ENCODE peak calls at places on chromosomes 4 and X, in eight cellular contexts. B is hepatocyte, C is left lung, J is right cardiac atrium, W is BE2C, H is endodermal cell, P is stomach, T is tibial artery. G is an unnamed sample.

GRCh38 chrX:65586491-65586890 is 51.9 kb upstream of the LAS1L start:
- DNase-seq in H (no peak), B (no peak), J (no peak), C (no peak), T (no peak), P (no peak), W (no peak), G (no peak)

GRCh38 chr4:121057466-121057911 is 14.8 kb downstream of the NDNF start:
- DNase-seq in B (no peak), W (peak; percentile 39), P (no peak), J (peak; percentile 18), C (no peak), T (no peak), H (peak; percentile 52), G (no peak)

GRCh38 chr4:85725727-85726170 is 250.8 kb downstream of the ARHGAP24 start:
- DNase-seq in J (peak; percentile 77), W (no peak), P (peak; percentile 78), C (no peak), H (no peak), T (no peak), B (peak; percentile 30), G (peak; percentile 26)

GRCh38 chr4:142091691-142092182 is 455.4 kb downstream of the IL15 start:
- DNase-seq in B (no peak), T (peak; percentile 66), H (no peak), W (peak; percentile 7), P (no peak), J (no peak), C (no peak), G (no peak)

GRCh38 chr4:174521800-174522182 is 497 bp downstream of the HPGD start:
- DNase-seq in H (peak; percentile 71), C (peak; percentile 81), W (no peak), T (no peak), J (no peak), B (peak; percentile 60), P (peak; percentile 54), G (no peak)

GRCh38 chr4:147863111-147863747 is 131.3 kb downstream of the ARHGAP10 start:
- DNase-seq in C (no peak), B (no peak), H (no peak), T (no peak), J (no peak), W (no peak), P (no peak), G (no peak)

GRCh38 chr4:181077416-181077815 is 1165.8 kb upstream of the TENM3 start:
- DNase-seq in T (no peak), C (no peak), H (no peak), B (no peak), J (no peak), W (no peak), P (no peak), G (no peak)

GRCh38 chr4:65656008-65656407 is 14.3 kb downstream of the EPHA5 start:
- DNase-seq in W (no peak), B (no peak), C (no peak), T (no peak), H (no peak), P (no peak), J (no peak), G (no peak)

GRCh38 chr4:13108096-13108495 is 376.0 kb downstream of the RAB28 start:
- DNase-seq in C (no peak), J (no peak), W (no peak), T (no peak), H (no peak), B (no peak), P (no peak), G (no peak)

GRCh38 chr4:113561092-113561491 is 200.4 kb downstream of the CAMK2D start:
- DNase-seq in T (no peak), H (no peak), C (no peak), J (no peak), P (no peak), B (no peak), W (no peak), G (no peak)

GRCh38 chr4:22573198-22573597 is 57.3 kb upstream of the ADGRA3 start:
- DNase-seq in T (peak; percentile 81), B (peak; percentile 13), P (peak; percentile 76), C (no peak), W (peak; percentile 20), J (peak; percentile 88), H (no peak), G (no peak)

GRCh38 chrX:37776283-37776986 is 3.4 kb upstream of the CYBB start:
- DNase-seq in J (no peak), P (no peak), W (no peak), B (no peak), H (no peak), C (no peak), T (no peak), G (no peak)

GRCh38 chr4:173522160-173522873 is 7.7 kb downstream of the HAND2 start:
- DNase-seq in B (peak; percentile 93), J (peak; percentile 97), W (peak; percentile 95), T (peak; percentile 95), P (peak; percentile 55), C (peak; percentile 81), H (peak; percentile 85), G (peak; percentile 41)

GRCh38 chr4:137994858-137995257 is 247.3 kb downstream of the SLC7A11 start:
- DNase-seq in P (no peak), J (no peak), T (no peak), B (no peak), W (no peak), H (no peak), C (no peak), G (no peak)

GRCh38 chrX:29231800-29232199 is 644.6 kb downstream of the IL1RAPL1 start:
- DNase-seq in J (no peak), H (no peak), W (no peak), T (no peak), C (no peak), B (no peak), P (no peak), G (no peak)

GRCh38 chr4:166816901-166817300 is 417.4 kb downstream of the SPOCK3 start:
- DNase-seq in B (peak; percentile 69), H (no peak), W (peak; percentile 11), P (no peak), J (no peak), C (no peak), T (no peak), G (no peak)

GRCh38 chrX:150574824-150575409 is 6.5 kb downstream of the MTM1 start:
- DNase-seq in J (no peak), B (no peak), H (no peak), T (no peak), C (no peak), P (no peak), W (no peak), G (no peak)

GRCh38 chr4:53233396-53233795 is 132.5 kb downstream of the SCFD2 start:
- DNase-seq in P (no peak), H (no peak), T (no peak), J (no peak), W (no peak), C (no peak), B (no peak), G (no peak)

GRCh38 chrX:51825432-51825831 is 68.0 kb upstream of the MAGED1 start:
- DNase-seq in T (no peak), W (no peak), J (no peak), H (no peak), C (no peak), P (no peak), B (peak; percentile 12), G (no peak)

GRCh38 chr4:105605493-105605892 is 53.1 kb downstream of the ARHGEF38 start:
- DNase-seq in J (no peak), C (no peak), T (no peak), P (no peak), W (no peak), B (no peak), H (no peak), G (no peak)

DNA sequence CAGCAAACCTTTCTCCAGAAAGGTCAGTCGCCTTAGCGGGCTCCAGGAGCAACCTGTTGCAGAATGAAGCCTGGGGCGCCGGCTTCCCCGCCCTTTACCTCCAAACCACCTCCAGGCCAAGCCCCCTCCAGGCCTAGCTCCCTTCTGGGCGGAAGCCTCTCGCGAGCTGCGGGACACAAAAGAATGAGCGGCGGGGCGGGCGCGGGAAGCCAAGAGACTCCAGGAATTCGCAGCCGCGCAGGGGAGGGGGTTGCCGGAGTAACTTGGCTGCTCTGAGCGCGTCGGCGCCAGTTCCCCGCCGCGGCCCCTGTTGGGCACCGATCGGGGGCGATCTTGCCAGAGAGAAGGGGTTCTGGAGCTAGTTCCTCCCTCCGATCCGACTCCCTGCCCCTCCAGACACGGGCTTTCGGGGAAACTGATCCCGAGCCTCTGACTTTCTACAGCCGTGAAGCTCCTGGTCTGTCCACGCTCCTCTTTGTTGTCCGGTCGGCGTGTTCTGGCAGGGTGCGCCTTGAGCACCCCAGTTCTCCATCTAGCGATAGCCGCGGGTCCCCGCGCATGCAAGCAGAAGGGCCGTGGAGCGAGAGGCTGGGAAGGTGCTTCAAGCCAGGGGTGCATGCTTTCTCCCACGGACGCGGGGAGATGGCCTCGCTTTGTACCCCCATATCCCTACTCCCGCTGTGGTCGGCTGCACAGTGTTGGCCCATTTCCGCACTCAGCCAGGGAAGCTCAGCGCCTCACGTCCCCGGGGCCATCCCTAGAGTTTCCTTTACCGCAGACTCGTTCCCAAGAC is 1.2 kb downstream of the PROM1 start:
- DNase-seq in B (peak; percentile 73), H (peak; percentile 96), W (peak; percentile 13), T (no peak), P (no peak), J (peak; percentile 67), C (peak; percentile 87), G (peak; percentile 2)
- H3K27me3 ChIP-seq in B (peaks cover 51% of the 10 kb centered on the region), H (peaks cover 50% of the 10 kb centered on the region), W (peaks cover 60% of the 10 kb centered on the region), T (no peaks in the 10 kb centered on the region), P (peaks cover 73% of the 10 kb centered on the region), J (no peaks in the 10 kb centered on the region), C (peaks cover 46% of the 10 kb centered on the region), G (peaks cover 35% of the 10 kb centered on the region)

DNA sequence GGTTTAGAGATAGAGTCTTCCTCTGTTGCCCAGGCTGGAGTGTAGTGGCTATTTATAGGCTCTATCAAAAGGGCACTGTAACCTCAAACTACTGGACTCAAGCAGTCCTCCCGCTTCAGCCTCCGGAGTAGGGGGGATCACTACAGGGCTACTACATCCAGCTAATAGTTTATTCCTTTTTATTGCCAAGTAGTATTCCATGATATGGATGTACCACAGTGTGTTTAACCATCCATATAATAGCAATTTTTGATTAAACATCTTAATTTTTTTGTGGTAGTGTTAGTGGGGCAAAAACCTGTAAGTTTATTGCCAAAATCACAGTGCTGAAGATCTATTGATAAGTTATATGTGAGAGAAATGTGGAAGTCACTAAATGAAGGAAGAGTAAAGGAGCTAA is 2.6 kb upstream of the NDUFC1 start:
- DNase-seq in J (no peak), P (no peak), T (no peak), W (no peak), B (no peak), C (no peak), H (no peak), G (no peak)
- H3K4me1 ChIP-seq in J (peaks cover 6% of the 10 kb centered on the region), P (peaks cover 9% of the 10 kb centered on the region), T (no peaks in the 10 kb centered on the region), W (no peaks in the 10 kb centered on the region), B (peaks cover 11% of the 10 kb centered on the region), C (peaks cover 33% of the 10 kb centered on the region), H (no peaks in the 10 kb centered on the region), G (peaks cover 51% of the 10 kb centered on the region)

GRCh38 chrX:47574609-47575325 is 7.5 kb upstream of the TIMP1 start:
- DNase-seq in B (no peak), P (no peak), H (peak; percentile 70), W (no peak), J (peak; percentile 57), C (no peak), T (no peak), G (no peak)
- H3K4me3 ChIP-seq in B (peak overlapping the region; percentile 13), P (peak overlapping the region; percentile 1), H (no peak overlapping the region), W (no peak overlapping the region), J (peak overlapping the region; percentile 48), C (no peak overlapping the region), T (peak overlapping the region; percentile 44), G (no peak overlapping the region)

DNA sequence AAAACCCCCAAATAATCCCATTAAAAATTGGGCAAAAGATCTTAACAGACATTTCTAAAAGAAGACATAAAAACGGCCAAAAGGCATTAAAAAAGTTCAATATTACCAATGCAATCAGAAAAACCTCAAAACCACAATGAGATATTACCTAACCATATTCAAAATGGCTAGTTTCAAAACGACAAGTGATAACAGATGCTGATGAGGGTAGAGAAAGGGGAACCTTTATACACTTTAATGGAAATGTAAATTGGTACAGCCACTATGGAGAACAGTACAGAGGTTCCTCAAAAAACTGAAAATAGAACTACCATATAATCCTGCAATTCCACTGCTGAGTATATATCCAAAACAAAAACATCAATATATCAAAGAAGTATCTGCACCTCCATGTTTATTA is 6.2 kb downstream of the AADAT start:
- DNase-seq in B (no peak), C (no peak), T (no peak), P (no peak), J (no peak), H (no peak), W (no peak), G (no peak)
- H3K27me3 ChIP-seq in B (no peaks in the 10 kb centered on the region), C (no peaks in the 10 kb centered on the region), T (no peaks in the 10 kb centered on the region), P (no peaks in the 10 kb centered on the region), J (no peaks in the 10 kb centered on the region), H (no peaks in the 10 kb centered on the region), W (no peaks in the 10 kb centered on the region), G (no peaks in the 10 kb centered on the region)